ENCODE peak calls at places on chromosomes 12 and 14, in ten cellular contexts. Q is cardiac septum; T is ecto neural progenitor cell; P is T-helper 1 cell; Y is activated T-cell treated with anti-CD3 and anti-CD28 coated beads for 24 hours; H is T follicular helper cell; M is stimulated activated CD4-positive, alpha-beta T cell treated with anti-CD3 and anti-CD28 coated beads, Interleukin-4, amount 100 ng/mL, for 48 hours; G is SIG-M5; S is LoVo; W is activated CD4-positive, alpha-beta memory T cell treated with anti-CD3 and anti-CD28 coated beads, Interleukin-2, amount 10 ng/mL, durations not matched to agents 7 days and 5 days. R is an unnamed sample.
A peak's percentile ranks its signal among the peaks of the same experiment; 100 is the strongest.

GRCh38 chr12:113162102-113163029 is 12.8 kb downstream of the CFAP73 start:
- DNase-seq in M (no peak), P (no peak), W (no peak), G (no peak), H (no peak), Q (no peak), S (no peak), T (peak; percentile 72), Y (no peak), R (no peak)

GRCh38 chr12:1533602-1534304 is 60.6 kb downstream of the FBXL14 start:
- DNase-seq in Q (no peak), Y (peak; percentile 17), T (no peak), P (peak; percentile 65), M (peak; percentile 44), H (no peak), S (no peak), G (no peak), W (peak; percentile 73), R (peak; percentile 48)

GRCh38 chr12:102543494-102543893 is 63.1 kb upstream of the IGF1 start:
- DNase-seq in W (no peak), H (no peak), M (no peak), T (no peak), Y (no peak), Q (no peak), G (no peak), P (no peak), S (no peak), R (no peak)

GRCh38 chr12:132955094-132955932 is 793 bp downstream of the ZNF605 start:
- DNase-seq in Y (no peak), P (no peak), G (no peak), T (no peak), H (no peak), S (no peak), Q (no peak), M (no peak), W (peak; percentile 21), R (peak; percentile 7)

GRCh38 chr12:2796187-2796663 is 1.5 kb downstream of the FKBP4 start:
- DNase-seq in Y (no peak), W (no peak), T (no peak), Q (no peak), S (no peak), G (no peak), H (no peak), M (no peak), P (no peak), R (no peak)

GRCh38 chr12:79936670-79937069 is 1.8 kb upstream of the PPP1R12A start:
- DNase-seq in Q (no peak), H (no peak), T (no peak), G (no peak), S (no peak), P (peak; percentile 16), W (no peak), Y (no peak), M (no peak), R (no peak)

GRCh38 chr14:85594217-85594616 is 64.3 kb downstream of the FLRT2 start:
- DNase-seq in H (no peak), W (no peak), M (no peak), P (no peak), Q (no peak), T (no peak), Y (no peak), G (no peak), S (no peak), R (no peak)

GRCh38 chr12:116397148-116397547 is 119.7 kb upstream of the MED13L start:
- DNase-seq in T (no peak), H (no peak), G (no peak), Q (no peak), Y (no peak), M (no peak), S (no peak), W (no peak), P (no peak), R (no peak)

GRCh38 chr12:102616692-102617091 is 136.3 kb upstream of the IGF1 start:
- DNase-seq in G (no peak), P (no peak), M (no peak), Y (no peak), Q (no peak), S (no peak), T (no peak), W (no peak), H (no peak), R (no peak)

GRCh38 chr14:92512807-92513203 is 776 bp upstream of the RIN3 start:
- DNase-seq in T (no peak), G (no peak), M (no peak), W (no peak), H (no peak), P (no peak), Q (no peak), S (no peak), Y (no peak), R (no peak)

GRCh38 chr12:93601591-93601990 is 29.1 kb downstream of the SOCS2 start:
- DNase-seq in H (no peak), P (no peak), G (no peak), W (no peak), M (no peak), Y (no peak), S (no peak), T (no peak), Q (no peak), R (no peak)

GRCh38 chr12:63940295-63940997 is 95.9 kb downstream of the SRGAP1 start:
- DNase-seq in Q (no peak), P (no peak), G (no peak), M (no peak), H (no peak), Y (no peak), W (no peak), S (no peak), T (no peak), R (no peak)

GRCh38 chr12:123748661-123749060 is 13.4 kb upstream of the DNAH10 start:
- DNase-seq in P (no peak), M (no peak), H (no peak), W (no peak), G (no peak), S (no peak), Q (no peak), Y (no peak), T (no peak), R (no peak)

GRCh38 chr12:29599397-29599796 is 101.9 kb upstream of the OVCH1 start:
- DNase-seq in G (no peak), P (no peak), T (no peak), S (no peak), M (no peak), W (no peak), Q (no peak), H (no peak), Y (no peak), R (no peak)

GRCh38 chr12:85872497-85873091 is 1.5 kb upstream of the NTS start:
- DNase-seq in Q (no peak), W (no peak), T (no peak), S (peak; percentile 82), G (no peak), P (peak; percentile 28), H (no peak), Y (no peak), M (no peak), R (no peak)

GRCh38 chr12:19171731-19172130 is 42.2 kb downstream of the PLEKHA5 start:
- DNase-seq in Q (no peak), W (no peak), S (no peak), T (no peak), M (no peak), G (no peak), H (no peak), P (no peak), Y (no peak), R (no peak)

GRCh38 chr14:86296173-86296572 is 766.2 kb downstream of the FLRT2 start:
- DNase-seq in W (no peak), H (no peak), T (no peak), Y (no peak), P (no peak), M (no peak), S (no peak), Q (no peak), G (no peak), R (no peak)

GRCh38 chr12:11534064-11534463 is 115.4 kb upstream of the ETV6 start:
- DNase-seq in G (no peak), S (no peak), T (no peak), W (no peak), Q (no peak), M (no peak), P (no peak), H (no peak), Y (no peak), R (no peak)

GRCh38 chr12:116980083-116980482 is 69.3 kb downstream of the FBXW8 start:
- DNase-seq in H (no peak), Y (no peak), W (no peak), G (no peak), S (no peak), T (no peak), M (no peak), Q (no peak), P (no peak), R (no peak)

GRCh38 chr12:120583478-120584030 is 2.4 kb upstream of the POP5 start:
- DNase-seq in T (peak; percentile 92), M (peak; percentile 80), H (peak; percentile 68), Y (peak; percentile 77), Q (peak; percentile 85), P (peak; percentile 68), G (no peak), W (peak; percentile 86), S (peak; percentile 86), R (peak; percentile 55)

GRCh38 chr12:132514838-132515237 is 24.9 kb downstream of the FBRSL1 start:
- DNase-seq in W (no peak), H (no peak), Q (no peak), P (no peak), G (no peak), M (no peak), T (no peak), S (no peak), Y (no peak), R (no peak)